ENCODE peak calls at places on chromosome 1, in seven cellular contexts. One of them, this sample, is unnamed.

GRCh38 chr1:225596152-225596551 is 56.8 kb downstream of the ENAH start:
- DNase-seq in mesendoderm: no peak
- DNase-seq in H9: no peak
- DNase-seq in mesenchymal stem cell: no peak
- DNase-seq in neural progenitor cell: no peak
- DNase-seq in colonic mucosa: no peak
- DNase-seq in neuronal stem cell: no peak
- DNase-seq in this sample: no peak

GRCh38 chr1:85368073-85368778 is 91.8 kb upstream of the BCL10 start:
- DNase-seq in mesendoderm: no peak
- DNase-seq in H9: no peak
- DNase-seq in mesenchymal stem cell: peak
- DNase-seq in neural progenitor cell: no peak
- DNase-seq in colonic mucosa: no peak
- DNase-seq in neuronal stem cell: no peak
- DNase-seq in this sample: no peak

GRCh38 chr1:5265416-5266075 is 611.1 kb downstream of the AJAP1 start:
- DNase-seq in mesendoderm: no peak
- DNase-seq in H9: no peak
- DNase-seq in mesenchymal stem cell: no peak
- DNase-seq in neural progenitor cell: no peak
- DNase-seq in colonic mucosa: no peak
- DNase-seq in neuronal stem cell: no peak
- DNase-seq in this sample: no peak

GRCh38 chr1:52633291-52633754 is 355 bp downstream of the SHISAL2A start:
- DNase-seq in mesendoderm: peak
- DNase-seq in H9: peak
- DNase-seq in mesenchymal stem cell: no peak
- DNase-seq in neural progenitor cell: peak
- DNase-seq in colonic mucosa: no peak
- DNase-seq in neuronal stem cell: peak
- DNase-seq in this sample: no peak

GRCh38 chr1:39866767-39867166 is 16.5 kb downstream of the TRIT1 start:
- DNase-seq in mesendoderm: no peak
- DNase-seq in H9: no peak
- DNase-seq in mesenchymal stem cell: peak
- DNase-seq in neural progenitor cell: no peak
- DNase-seq in colonic mucosa: no peak
- DNase-seq in neuronal stem cell: no peak
- DNase-seq in this sample: no peak

GRCh38 chr1:234776875-234777849 is 167.2 kb upstream of the IRF2BP2 start:
- DNase-seq in mesendoderm: no peak
- DNase-seq in H9: no peak
- DNase-seq in mesenchymal stem cell: no peak
- DNase-seq in neural progenitor cell: peak
- DNase-seq in colonic mucosa: no peak
- DNase-seq in neuronal stem cell: no peak
- DNase-seq in this sample: no peak

GRCh38 chr1:240031009-240031408 is 60.7 kb upstream of the FMN2 start:
- DNase-seq in mesendoderm: peak
- DNase-seq in H9: no peak
- DNase-seq in mesenchymal stem cell: peak
- DNase-seq in neural progenitor cell: no peak
- DNase-seq in colonic mucosa: no peak
- DNase-seq in neuronal stem cell: no peak
- DNase-seq in this sample: peak

GRCh38 chr1:231613419-231614349 is 12.9 kb upstream of the DISC1 start:
- DNase-seq in mesendoderm: no peak
- DNase-seq in H9: no peak
- DNase-seq in mesenchymal stem cell: no peak
- DNase-seq in neural progenitor cell: no peak
- DNase-seq in colonic mucosa: no peak
- DNase-seq in neuronal stem cell: no peak
- DNase-seq in this sample: no peak

GRCh38 chr1:101236546-101237228 is at the start of gene S1PR1:
- DNase-seq in mesendoderm: peak
- DNase-seq in H9: peak
- DNase-seq in mesenchymal stem cell: peak
- DNase-seq in neural progenitor cell: peak
- DNase-seq in colonic mucosa: peak
- DNase-seq in neuronal stem cell: peak
- DNase-seq in this sample: no peak

GRCh38 chr1:234735476-234735875 is 125.5 kb upstream of the IRF2BP2 start:
- DNase-seq in mesendoderm: no peak
- DNase-seq in H9: no peak
- DNase-seq in mesenchymal stem cell: no peak
- DNase-seq in neural progenitor cell: no peak
- DNase-seq in colonic mucosa: no peak
- DNase-seq in neuronal stem cell: no peak
- DNase-seq in this sample: no peak

GRCh38 chr1:68975534-68975933 is 478.7 kb upstream of the DEPDC1 start:
- DNase-seq in mesendoderm: peak
- DNase-seq in H9: peak
- DNase-seq in mesenchymal stem cell: peak
- DNase-seq in neural progenitor cell: peak
- DNase-seq in colonic mucosa: no peak
- DNase-seq in neuronal stem cell: peak
- DNase-seq in this sample: no peak

GRCh38 chr1:32817815-32818786 is 648 bp downstream of the S100PBP start:
- DNase-seq in mesendoderm: peak
- DNase-seq in H9: peak
- DNase-seq in mesenchymal stem cell: peak
- DNase-seq in neural progenitor cell: peak
- DNase-seq in colonic mucosa: peak
- DNase-seq in neuronal stem cell: peak
- DNase-seq in this sample: peak

GRCh38 chr1:155166373-155167165 is 6.5 kb downstream of the KRTCAP2 start:
- DNase-seq in mesendoderm: peak
- DNase-seq in H9: peak
- DNase-seq in mesenchymal stem cell: peak
- DNase-seq in neural progenitor cell: peak
- DNase-seq in colonic mucosa: peak
- DNase-seq in neuronal stem cell: peak
- DNase-seq in this sample: no peak

GRCh38 chr1:36765785-36766300 is 268.5 kb downstream of the GRIK3 start:
- DNase-seq in mesendoderm: no peak
- DNase-seq in H9: no peak
- DNase-seq in mesenchymal stem cell: no peak
- DNase-seq in neural progenitor cell: peak
- DNase-seq in colonic mucosa: no peak
- DNase-seq in neuronal stem cell: no peak
- DNase-seq in this sample: no peak

GRCh38 chr1:30522031-30523004 is 201.1 kb downstream of the MATN1 start:
- DNase-seq in mesendoderm: no peak
- DNase-seq in H9: no peak
- DNase-seq in mesenchymal stem cell: no peak
- DNase-seq in neural progenitor cell: no peak
- DNase-seq in colonic mucosa: no peak
- DNase-seq in neuronal stem cell: no peak
- DNase-seq in this sample: no peak

GRCh38 chr1:92994105-92994712 is 32.9 kb upstream of the DIPK1A start:
- DNase-seq in mesendoderm: peak
- DNase-seq in H9: peak
- DNase-seq in mesenchymal stem cell: peak
- DNase-seq in neural progenitor cell: peak
- DNase-seq in colonic mucosa: peak
- DNase-seq in neuronal stem cell: peak
- DNase-seq in this sample: peak

GRCh38 chr1:156160744-156161181 is 7.4 kb downstream of the SEMA4A start:
- DNase-seq in mesendoderm: peak
- DNase-seq in H9: peak
- DNase-seq in mesenchymal stem cell: peak
- DNase-seq in neural progenitor cell: peak
- DNase-seq in colonic mucosa: peak
- DNase-seq in neuronal stem cell: peak
- DNase-seq in this sample: no peak

GRCh38 chr1:154908937-154909336 is 27.6 kb downstream of the PMVK start:
- DNase-seq in mesendoderm: no peak
- DNase-seq in H9: no peak
- DNase-seq in mesenchymal stem cell: no peak
- DNase-seq in neural progenitor cell: no peak
- DNase-seq in colonic mucosa: no peak
- DNase-seq in neuronal stem cell: no peak
- DNase-seq in this sample: no peak

GRCh38 chr1:223230161-223230881 is 87.3 kb upstream of the TLR5 start:
- DNase-seq in mesendoderm: peak
- DNase-seq in H9: peak
- DNase-seq in mesenchymal stem cell: peak
- DNase-seq in neural progenitor cell: no peak
- DNase-seq in colonic mucosa: no peak
- DNase-seq in neuronal stem cell: no peak
- DNase-seq in this sample: no peak
- H3K9ac ChIP-seq in mesendoderm: no peak
- H3K9ac ChIP-seq in H9: no peak
- H3K9ac ChIP-seq in mesenchymal stem cell: peak
- H3K9ac ChIP-seq in neural progenitor cell: no peak
- H3K9ac ChIP-seq in colonic mucosa: no peak
- H3K9ac ChIP-seq in neuronal stem cell: no peak
- H3K9ac ChIP-seq in this sample: no peak

GRCh38 chr1:201559679-201560162 is 20.8 kb downstream of the NAV1 start:
- DNase-seq in mesendoderm: peak
- DNase-seq in H9: peak
- DNase-seq in mesenchymal stem cell: peak
- DNase-seq in neural progenitor cell: peak
- DNase-seq in colonic mucosa: peak
- DNase-seq in neuronal stem cell: peak
- DNase-seq in this sample: peak
- H3K9ac ChIP-seq in mesendoderm: peak
- H3K9ac ChIP-seq in H9: no peak
- H3K9ac ChIP-seq in mesenchymal stem cell: peak
- H3K9ac ChIP-seq in neural progenitor cell: no peak
- H3K9ac ChIP-seq in colonic mucosa: peak
- H3K9ac ChIP-seq in neuronal stem cell: no peak
- H3K9ac ChIP-seq in this sample: no peak

GRCh38 chr1:20266141-20266540 is 24.5 kb upstream of the VWA5B1 start:
- DNase-seq in mesendoderm: no peak
- DNase-seq in H9: no peak
- DNase-seq in mesenchymal stem cell: no peak
- DNase-seq in neural progenitor cell: no peak
- DNase-seq in colonic mucosa: no peak
- DNase-seq in neuronal stem cell: no peak
- DNase-seq in this sample: no peak
- H3K9ac ChIP-seq in mesendoderm: no peak
- H3K9ac ChIP-seq in H9: no peak
- H3K9ac ChIP-seq in mesenchymal stem cell: no peak
- H3K9ac ChIP-seq in neural progenitor cell: no peak
- H3K9ac ChIP-seq in colonic mucosa: no peak
- H3K9ac ChIP-seq in neuronal stem cell: no peak
- H3K9ac ChIP-seq in this sample: no peak

DNA sequence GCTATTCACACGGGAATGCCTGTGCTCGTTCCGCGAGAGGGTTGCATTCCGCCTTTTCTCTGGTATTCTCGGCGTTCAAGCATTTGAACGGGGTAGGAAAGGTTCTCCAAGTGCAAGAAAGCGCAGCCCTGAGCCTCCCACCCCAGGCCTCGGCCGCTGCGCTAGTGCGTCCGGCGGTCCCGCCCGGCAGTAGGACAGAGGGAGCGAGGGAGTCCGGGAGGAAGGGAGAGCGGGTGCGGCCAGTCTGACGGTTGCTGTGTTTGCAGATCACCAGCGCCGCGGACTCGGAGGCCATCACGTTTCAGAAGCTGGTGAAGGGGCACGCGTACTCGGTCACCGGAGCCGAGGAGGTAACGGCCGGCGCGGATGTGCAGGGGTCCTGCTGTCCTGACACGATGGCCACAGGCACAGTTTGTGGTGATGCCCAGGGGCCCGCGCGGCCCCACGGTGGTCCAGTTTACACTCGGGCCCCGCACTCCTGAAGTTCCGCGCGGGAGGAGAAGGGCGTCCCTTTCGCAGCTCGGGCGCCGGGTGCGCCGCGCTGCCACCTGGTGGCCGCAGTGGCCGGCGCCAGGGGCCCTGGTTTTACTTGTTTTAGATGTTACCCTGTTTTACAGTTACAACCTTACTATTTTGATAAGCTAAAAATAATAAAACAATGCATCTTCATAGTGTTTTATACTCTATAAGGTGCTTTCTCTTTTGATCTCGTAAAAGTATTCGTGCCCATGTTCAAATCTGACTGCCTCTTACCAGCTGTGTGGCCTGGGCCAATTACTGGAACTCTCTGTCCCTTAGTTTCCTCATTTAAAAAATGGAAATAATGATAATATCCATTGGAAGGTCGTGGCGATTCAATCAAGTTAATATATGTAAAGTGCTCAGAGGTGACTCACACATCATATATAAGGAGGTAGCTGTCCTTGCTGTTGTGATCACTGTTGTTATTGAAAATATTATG is 36.7 kb downstream of the CAPN2 start:
- DNase-seq in mesendoderm: peak
- DNase-seq in H9: peak
- DNase-seq in mesenchymal stem cell: peak
- DNase-seq in neural progenitor cell: peak
- DNase-seq in colonic mucosa: peak
- DNase-seq in neuronal stem cell: peak
- DNase-seq in this sample: no peak
- H3K9ac ChIP-seq in mesendoderm: peak
- H3K9ac ChIP-seq in H9: peak
- H3K9ac ChIP-seq in mesenchymal stem cell: peak
- H3K9ac ChIP-seq in neural progenitor cell: peak
- H3K9ac ChIP-seq in colonic mucosa: peak
- H3K9ac ChIP-seq in neuronal stem cell: peak
- H3K9ac ChIP-seq in this sample: no peak

This sample was measured in HepG2.